ENCODE peak calls at places on chromosomes 2 and 18, in eight cellular contexts. A is A549; C is GM13977; F is EL; K is NCI-H1105 treated with DMSO at 0.1 percent for 48 hours; N is T-helper 9 cell; G is CD4-positive, alpha-beta memory T cell; T is IMR-90. H is an unnamed sample.
A peak's percentile ranks its signal among the peaks of the same experiment; 100 is the strongest.

GRCh38 chr18:9914334-9914583 is 443 bp downstream of the VAPA start:
- DNase-seq in A (no peak), C (peak; percentile 77), F (peak; percentile 56), K (peak; percentile 14), N (no peak), G (no peak), T (no peak), H (no peak)

GRCh38 chr2:95025406-95026319 is at the start of gene MAL:
- DNase-seq in A (no peak), C (peak; percentile 81), F (peak; percentile 11), K (peak; percentile 34), N (peak; percentile 40), G (peak; percentile 61), T (no peak), H (peak; percentile 53)

GRCh38 chr2:177673602-177674595 is 281.3 kb downstream of the AGPS start:
- DNase-seq in A (no peak), C (no peak), F (peak; percentile 4), K (no peak), N (no peak), G (no peak), T (no peak), H (no peak)

GRCh38 chr2:238720232-238720672 is 127.6 kb upstream of the TWIST2 start:
- DNase-seq in A (peak; percentile 52), C (peak; percentile 61), F (peak; percentile 53), K (peak; percentile 29), N (peak; percentile 14), G (peak; percentile 11), T (peak; percentile 19), H (no peak)

GRCh38 chr2:34261701-34262100 is 662.6 kb upstream of the FAM98A start:
- DNase-seq in A (no peak), C (no peak), F (no peak), K (no peak), N (no peak), G (no peak), T (no peak), H (no peak)

GRCh38 chr2:207225773-207226172 is 60.0 kb upstream of the KLF7 start:
- DNase-seq in A (no peak), C (peak; percentile 23), F (no peak), K (no peak), N (no peak), G (no peak), T (no peak), H (no peak)

GRCh38 chr2:42503291-42503690 is 9.5 kb upstream of the KCNG3 start:
- DNase-seq in A (no peak), C (no peak), F (no peak), K (no peak), N (no peak), G (no peak), T (no peak), H (no peak)

GRCh38 chr2:121748202-121748601 is 7.2 kb upstream of the TSN start:
- DNase-seq in A (no peak), C (no peak), F (peak; percentile 72), K (no peak), N (no peak), G (no peak), T (peak; percentile 51), H (no peak)

GRCh38 chr2:160977376-160977775 is 182.9 kb upstream of the TANK start:
- DNase-seq in A (no peak), C (no peak), F (no peak), K (no peak), N (no peak), G (no peak), T (no peak), H (no peak)

GRCh38 chr18:26436176-26437031 is 111.9 kb downstream of the KCTD1 start:
- DNase-seq in A (peak; percentile 52), C (no peak), F (peak; percentile 75), K (no peak), N (no peak), G (no peak), T (peak; percentile 89), H (no peak)

GRCh38 chr2:221025397-221025796 is 546.7 kb downstream of the EPHA4 start:
- DNase-seq in A (no peak), C (no peak), F (peak; percentile 4), K (no peak), N (no peak), G (no peak), T (no peak), H (no peak)

GRCh38 chr2:27249891-27250651 is 12.8 kb downstream of the SLC30A3 start:
- DNase-seq in A (peak; percentile 79), C (peak; percentile 82), F (peak; percentile 44), K (no peak), N (no peak), G (peak; percentile 40), T (peak; percentile 31), H (peak; percentile 29)

GRCh38 chr2:173858297-173858731 is 106.9 kb downstream of the SP3 start:
- DNase-seq in A (no peak), C (peak; percentile 41), F (no peak), K (no peak), N (no peak), G (no peak), T (no peak), H (no peak)

GRCh38 chr18:43634994-43635393 is 357.7 kb upstream of the SYT4 start:
- DNase-seq in A (no peak), C (no peak), F (no peak), K (peak; percentile 56), N (no peak), G (no peak), T (no peak), H (no peak)

GRCh38 chr18:51275712-51276473 is 78.4 kb upstream of the MEX3C start:
- DNase-seq in A (no peak), C (no peak), F (peak; percentile 5), K (no peak), N (no peak), G (no peak), T (peak; percentile 0), H (no peak)

GRCh38 chr18:8381801-8382459 is 227.3 kb upstream of the RAB12 start:
- DNase-seq in A (no peak), C (no peak), F (no peak), K (no peak), N (no peak), G (no peak), T (peak; percentile 52), H (no peak)

GRCh38 chr2:219444566-219445091 is 10.0 kb downstream of the SPEG start:
- DNase-seq in A (no peak), C (no peak), F (no peak), K (no peak), N (no peak), G (no peak), T (no peak), H (no peak)

GRCh38 chr18:29160123-29160522 is 983.2 kb upstream of the CDH2 start:
- DNase-seq in A (no peak), C (no peak), F (no peak), K (peak; percentile 98), N (no peak), G (no peak), T (no peak), H (no peak)

GRCh38 chr2:232538671-232539070 is 821 bp upstream of the CHRNG start:
- DNase-seq in A (no peak), C (no peak), F (no peak), K (no peak), N (no peak), G (no peak), T (no peak), H (no peak)

GRCh38 chr2:235936493-235936892 is 231.7 kb downstream of the GBX2 start:
- DNase-seq in A (no peak), C (no peak), F (no peak), K (no peak), N (no peak), G (no peak), T (no peak), H (no peak)

GRCh38 chr2:170073288-170073687 is 104.7 kb upstream of the MYO3B start:
- DNase-seq in A (no peak), C (no peak), F (peak; percentile 17), K (peak; percentile 69), N (no peak), G (no peak), T (peak; percentile 71), H (no peak)

GRCh38 chr18:69161383-69162028 is 239.2 kb upstream of the DOK6 start:
- DNase-seq in A (no peak), C (no peak), F (no peak), K (no peak), N (no peak), G (no peak), T (peak; percentile 63), H (no peak)

GRCh38 chr18:30265190-30265589 is 777.4 kb downstream of the DSC3 start:
- DNase-seq in A (no peak), C (no peak), F (no peak), K (peak; percentile 32), N (no peak), G (no peak), T (no peak), H (no peak)

GRCh38 chr2:240257940-240258580 is 117.6 kb upstream of the OTOS start:
- DNase-seq in A (no peak), C (no peak), F (no peak), K (no peak), N (no peak), G (no peak), T (no peak), H (no peak)

GRCh38 chr2:128601298-128602037 is 282.8 kb upstream of the HS6ST1 start:
- DNase-seq in A (no peak), C (no peak), F (no peak), K (no peak), N (no peak), G (no peak), T (no peak), H (no peak)

GRCh38 chr18:79503891-79504475 is 108.3 kb downstream of the NFATC1 start:
- DNase-seq in A (no peak), C (no peak), F (no peak), K (no peak), N (no peak), G (no peak), T (no peak), H (no peak)

GRCh38 chr2:142596334-142597088 is 281.0 kb upstream of the KYNU start:
- DNase-seq in A (no peak), C (no peak), F (peak; percentile 72), K (no peak), N (no peak), G (no peak), T (peak; percentile 31), H (no peak)

GRCh38 chr2:209663666-209664065 is 108.0 kb upstream of the UNC80 start:
- DNase-seq in A (no peak), C (no peak), F (no peak), K (no peak), N (no peak), G (no peak), T (no peak), H (no peak)

GRCh38 chr2:64414736-64415435 is 39.1 kb upstream of the LGALSL start:
- DNase-seq in A (no peak), C (no peak), F (no peak), K (no peak), N (no peak), G (no peak), T (no peak), H (no peak)

GRCh38 chr2:11248-11941 is 34.9 kb downstream of the FAM110C start:
- DNase-seq in A (no peak), C (no peak), F (no peak), K (no peak), N (peak; percentile 50), G (peak; percentile 40), T (peak; percentile 22), H (peak; percentile 46)

GRCh38 chr18:51137051-51137729 is 60.3 kb downstream of the MEX3C start:
- DNase-seq in A (no peak), C (no peak), F (peak; percentile 23), K (no peak), N (no peak), G (no peak), T (no peak), H (no peak)

GRCh38 chr2:158998486-158999248 is 30.2 kb downstream of the TANC1 start:
- DNase-seq in A (no peak), C (no peak), F (peak; percentile 35), K (no peak), N (no peak), G (no peak), T (peak; percentile 80), H (no peak)

GRCh38 chr2:203484266-203485112 is 50.6 kb downstream of the RAPH1 start:
- DNase-seq in A (no peak), C (peak; percentile 31), F (peak; percentile 26), K (no peak), N (peak; percentile 33), G (peak; percentile 58), T (peak; percentile 16), H (peak; percentile 54)

GRCh38 chr2:76763276-76763675 is 758.9 kb downstream of the LRRTM4 start:
- DNase-seq in A (no peak), C (no peak), F (no peak), K (no peak), N (no peak), G (no peak), T (no peak), H (no peak)

H was measured in central memory CD4-positive, alpha-beta T cell.